ENCODE peak calls at places on chromosomes 3 and 15, in four cellular contexts. One of them, this sample, is unnamed.

GRCh38 chr3:129162729-129163579 is 2.1 kb upstream of the ISY1 start:
- DNase-seq in Peyer's patch: no peak
- DNase-seq in A549: no peak
- DNase-seq in HFF-Myc: no peak
- DNase-seq in this sample: no peak

GRCh38 chr15:31552482-31553099 is 226.0 kb downstream of the KLF13 start:
- DNase-seq in Peyer's patch: no peak
- DNase-seq in A549: no peak
- DNase-seq in HFF-Myc: no peak
- DNase-seq in this sample: no peak

GRCh38 chr3:134362670-134363380 is 11.4 kb downstream of the AMOTL2 start:
- DNase-seq in Peyer's patch: no peak
- DNase-seq in A549: no peak
- DNase-seq in HFF-Myc: no peak
- DNase-seq in this sample: no peak

GRCh38 chr3:33044676-33045075 is 52.3 kb downstream of the GLB1 start:
- DNase-seq in Peyer's patch: no peak
- DNase-seq in A549: no peak
- DNase-seq in HFF-Myc: no peak
- DNase-seq in this sample: no peak

GRCh38 chr3:56295161-56295560 is 173.1 kb downstream of the ERC2 start:
- DNase-seq in Peyer's patch: no peak
- DNase-seq in A549: no peak
- DNase-seq in HFF-Myc: no peak
- DNase-seq in this sample: no peak

GRCh38 chr15:84979651-84980050 is 2.0 kb upstream of the PDE8A start:
- DNase-seq in Peyer's patch: no peak
- DNase-seq in A549: no peak
- DNase-seq in HFF-Myc: no peak
- DNase-seq in this sample: no peak

GRCh38 chr3:78737988-78738387 is 1029.8 kb downstream of the ROBO1 start:
- DNase-seq in Peyer's patch: no peak
- DNase-seq in A549: no peak
- DNase-seq in HFF-Myc: no peak
- DNase-seq in this sample: no peak

GRCh38 chr15:29132786-29133185 is 136.8 kb downstream of the NSMCE3 start:
- DNase-seq in Peyer's patch: peak
- DNase-seq in A549: no peak
- DNase-seq in HFF-Myc: no peak
- DNase-seq in this sample: no peak

GRCh38 chr3:113247051-113247450 is 35.7 kb downstream of the BOC start:
- DNase-seq in Peyer's patch: no peak
- DNase-seq in A549: no peak
- DNase-seq in HFF-Myc: no peak
- DNase-seq in this sample: no peak

GRCh38 chr3:197408177-197408957 is 110.0 kb upstream of the DLG1 start:
- DNase-seq in Peyer's patch: no peak
- DNase-seq in A549: no peak
- DNase-seq in HFF-Myc: no peak
- DNase-seq in this sample: no peak

GRCh38 chr15:89399390-89400120 is 64.9 kb upstream of the POLG start:
- DNase-seq in Peyer's patch: no peak
- DNase-seq in A549: peak
- DNase-seq in HFF-Myc: no peak
- DNase-seq in this sample: peak

GRCh38 chr15:57625703-57626448 is 34.2 kb downstream of the MYZAP start:
- DNase-seq in Peyer's patch: no peak
- DNase-seq in A549: no peak
- DNase-seq in HFF-Myc: no peak
- DNase-seq in this sample: no peak

GRCh38 chr3:32018723-32019564 is 37.4 kb downstream of the ZNF860 start:
- DNase-seq in Peyer's patch: no peak
- DNase-seq in A549: peak
- DNase-seq in HFF-Myc: no peak
- DNase-seq in this sample: no peak

GRCh38 chr3:177833392-177833791 is 636.1 kb upstream of the TBL1XR1 start:
- DNase-seq in Peyer's patch: no peak
- DNase-seq in A549: no peak
- DNase-seq in HFF-Myc: no peak
- DNase-seq in this sample: no peak

GRCh38 chr15:33021806-33022389 is 172.6 kb downstream of the FMN1 start:
- DNase-seq in Peyer's patch: no peak
- DNase-seq in A549: peak
- DNase-seq in HFF-Myc: peak
- DNase-seq in this sample: no peak

GRCh38 chr3:175410251-175410650 is 551.1 kb downstream of the NAALADL2 start:
- DNase-seq in Peyer's patch: no peak
- DNase-seq in A549: no peak
- DNase-seq in HFF-Myc: peak
- DNase-seq in this sample: no peak

GRCh38 chr15:80977627-80978036 is 12.0 kb downstream of the MESD start:
- DNase-seq in Peyer's patch: peak
- DNase-seq in A549: peak
- DNase-seq in HFF-Myc: no peak
- DNase-seq in this sample: no peak

GRCh38 chr3:167375478-167375877 is 4.6 kb downstream of the ZBBX start:
- DNase-seq in Peyer's patch: no peak
- DNase-seq in A549: no peak
- DNase-seq in HFF-Myc: no peak
- DNase-seq in this sample: no peak

GRCh38 chr15:31275331-31276262 is 51.0 kb upstream of the KLF13 start:
- DNase-seq in Peyer's patch: no peak
- DNase-seq in A549: no peak
- DNase-seq in HFF-Myc: no peak
- DNase-seq in this sample: peak

GRCh38 chr15:96330064-96330449 is 443 bp upstream of the NR2F2 start:
- DNase-seq in Peyer's patch: no peak
- DNase-seq in A549: peak
- DNase-seq in HFF-Myc: no peak
- DNase-seq in this sample: peak

GRCh38 chr15:65246026-65246714 is 34.9 kb upstream of the CILP start:
- DNase-seq in Peyer's patch: no peak
- DNase-seq in A549: no peak
- DNase-seq in HFF-Myc: no peak
- DNase-seq in this sample: no peak

GRCh38 chr3:49007771-49008528 is 759 bp downstream of the WDR6 start:
- DNase-seq in Peyer's patch: peak
- DNase-seq in A549: peak
- DNase-seq in HFF-Myc: no peak
- DNase-seq in this sample: peak

GRCh38 chr15:100693451-100693850 is 91.1 kb downstream of the ASB7 start:
- DNase-seq in Peyer's patch: no peak
- DNase-seq in A549: no peak
- DNase-seq in HFF-Myc: no peak
- DNase-seq in this sample: no peak

GRCh38 chr3:179323197-179323901 is 518 bp downstream of the ZNF639 start:
- DNase-seq in Peyer's patch: peak
- DNase-seq in A549: peak
- DNase-seq in HFF-Myc: no peak
- DNase-seq in this sample: peak

GRCh38 chr3:118974356-118975097 is 60.1 kb downstream of the IGSF11 start:
- DNase-seq in Peyer's patch: no peak
- DNase-seq in A549: no peak
- DNase-seq in HFF-Myc: no peak
- DNase-seq in this sample: no peak

GRCh38 chr15:36370735-36371115 is 208.7 kb upstream of the CDIN1 start:
- DNase-seq in Peyer's patch: no peak
- DNase-seq in A549: no peak
- DNase-seq in HFF-Myc: no peak
- DNase-seq in this sample: no peak

GRCh38 chr15:60797444-60798040 is 318.6 kb upstream of the ICE2 start:
- DNase-seq in Peyer's patch: no peak
- DNase-seq in A549: no peak
- DNase-seq in HFF-Myc: peak
- DNase-seq in this sample: no peak

GRCh38 chr3:135784557-135784956 is 181.0 kb upstream of the PPP2R3A start:
- DNase-seq in Peyer's patch: no peak
- DNase-seq in A549: no peak
- DNase-seq in HFF-Myc: no peak
- DNase-seq in this sample: no peak

GRCh38 chr3:48716508-48716981 is 476 bp downstream of the IP6K2 start:
- DNase-seq in Peyer's patch: peak
- DNase-seq in A549: no peak
- DNase-seq in HFF-Myc: no peak
- DNase-seq in this sample: peak

GRCh38 chr3:114624676-114625181 is 330.9 kb downstream of the TIGIT start:
- DNase-seq in Peyer's patch: peak
- DNase-seq in A549: peak
- DNase-seq in HFF-Myc: peak
- DNase-seq in this sample: no peak

DNA sequence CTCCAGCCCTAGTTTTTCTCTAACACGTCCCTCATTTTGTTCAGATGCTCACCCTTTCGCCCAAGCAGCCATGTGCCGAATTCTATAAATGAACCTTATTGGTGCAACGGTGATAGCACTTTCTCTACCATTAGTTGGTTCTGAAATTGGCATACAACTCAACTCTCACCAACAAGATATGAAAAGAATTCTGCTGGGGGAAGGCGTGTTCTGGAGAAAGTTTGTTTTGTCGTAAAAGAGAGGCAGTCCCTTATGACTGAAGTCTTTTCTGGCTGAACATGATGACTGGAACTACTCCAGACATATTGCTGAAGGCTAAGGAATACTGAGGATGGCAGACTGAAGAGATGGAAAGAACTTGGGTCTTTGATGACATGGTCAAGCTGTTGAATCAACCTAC is 91.8 kb upstream of the UBE2E2 start:
- DNase-seq in Peyer's patch: no peak
- DNase-seq in A549: no peak
- DNase-seq in HFF-Myc: no peak
- DNase-seq in this sample: no peak
- TF ChIP-seq CTCF in Peyer's patch: no peak
- TF ChIP-seq CTCF in A549: no peak
- TF ChIP-seq CTCF in HFF-Myc: no peak
- TF ChIP-seq CTCF in this sample: no peak

DNA sequence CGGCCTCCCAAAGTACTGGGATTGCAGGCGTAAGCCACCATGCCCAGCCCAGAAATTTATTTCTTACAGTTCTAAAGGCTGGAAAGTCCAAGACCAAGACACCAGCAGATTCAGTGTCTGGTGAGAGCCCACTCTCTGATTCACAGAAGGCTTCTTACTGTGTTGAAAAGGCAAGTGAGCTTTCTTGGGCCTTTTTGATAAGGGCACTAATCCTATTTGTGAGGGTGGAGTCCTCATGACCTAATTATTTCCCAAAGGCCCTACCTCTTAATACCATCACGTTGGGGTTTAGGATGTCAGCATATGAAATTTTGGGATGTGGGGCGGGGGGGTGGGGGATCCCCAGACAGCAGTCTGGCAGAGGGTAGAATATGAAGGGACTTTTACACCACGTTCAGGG is 47.5 kb upstream of the MEX3B start:
- DNase-seq in Peyer's patch: no peak
- DNase-seq in A549: no peak
- DNase-seq in HFF-Myc: no peak
- DNase-seq in this sample: no peak
- TF ChIP-seq CTCF in Peyer's patch: no peak
- TF ChIP-seq CTCF in A549: no peak
- TF ChIP-seq CTCF in HFF-Myc: no peak
- TF ChIP-seq CTCF in this sample: no peak

DNA sequence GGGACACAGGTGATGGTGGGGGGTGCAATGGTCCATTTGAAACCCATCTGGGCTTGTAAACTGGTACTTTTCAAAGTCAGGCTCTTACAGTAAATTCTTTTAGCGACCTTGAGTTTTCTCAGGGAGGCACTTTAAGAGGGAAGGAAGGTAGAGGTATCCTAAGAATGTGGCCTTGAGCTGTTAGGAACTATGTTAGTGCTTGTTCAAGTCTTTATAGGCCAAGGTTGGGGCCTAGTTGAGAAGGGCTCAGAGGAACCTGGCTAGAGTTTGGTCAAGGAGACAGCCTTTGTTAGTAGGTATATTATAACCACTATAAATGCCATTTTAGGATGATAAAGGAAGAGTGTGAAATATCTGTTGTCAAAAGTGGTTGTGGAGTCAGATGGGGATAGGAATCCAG is 9.2 kb upstream of the CCK start:
- DNase-seq in Peyer's patch: no peak
- DNase-seq in A549: no peak
- DNase-seq in HFF-Myc: no peak
- DNase-seq in this sample: no peak
- TF ChIP-seq CTCF in Peyer's patch: no peak
- TF ChIP-seq CTCF in A549: no peak
- TF ChIP-seq CTCF in HFF-Myc: no peak
- TF ChIP-seq CTCF in this sample: no peak

GRCh38 chr3:27228805-27229204 is 140.4 kb downstream of the NEK10 start:
- DNase-seq in Peyer's patch: no peak
- DNase-seq in A549: no peak
- DNase-seq in HFF-Myc: peak
- DNase-seq in this sample: no peak
- TF ChIP-seq CTCF in Peyer's patch: no peak
- TF ChIP-seq CTCF in A549: no peak
- TF ChIP-seq CTCF in HFF-Myc: peak
- TF ChIP-seq CTCF in this sample: no peak

GRCh38 chr3:13115616-13115910 is 42.3 kb upstream of the IQSEC1 start:
- DNase-seq in Peyer's patch: peak
- DNase-seq in A549: no peak
- DNase-seq in HFF-Myc: no peak
- DNase-seq in this sample: no peak

GRCh38 chr3:13112521-13113345 is 39.5 kb upstream of the IQSEC1 start:
- DNase-seq in Peyer's patch: no peak
- DNase-seq in A549: no peak
- DNase-seq in HFF-Myc: no peak
- DNase-seq in this sample: no peak

GRCh38 chr3:13114811-13115615 is 41.8 kb upstream of the IQSEC1 start:
- DNase-seq in Peyer's patch: peak
- DNase-seq in A549: no peak
- DNase-seq in HFF-Myc: no peak
- DNase-seq in this sample: no peak

GRCh38 chr3:13111874-13112520 is 38.8 kb upstream of the IQSEC1 start:
- DNase-seq in Peyer's patch: peak
- DNase-seq in A549: no peak
- DNase-seq in HFF-Myc: no peak
- DNase-seq in this sample: no peak

GRCh38 chr3:13113346-13114335 is 40.4 kb upstream of the IQSEC1 start:
- DNase-seq in Peyer's patch: peak
- DNase-seq in A549: no peak
- DNase-seq in HFF-Myc: no peak
- DNase-seq in this sample: no peak
- TF ChIP-seq CTCF in Peyer's patch: no peak
- TF ChIP-seq CTCF in A549: no peak
- TF ChIP-seq CTCF in HFF-Myc: no peak
- TF ChIP-seq CTCF in this sample: no peak